ENCODE peak calls at places on chromosomes 4 and X, in nine cellular contexts. One of them, this sample, is unnamed.

GRCh38 chr4:138816883-138817282 is 198.7 kb upstream of the NOCT start:
- DNase-seq in A549: no peak
- DNase-seq in sigmoid colon: no peak
- DNase-seq in IMR-90: no peak
- DNase-seq in ovary: no peak
- DNase-seq in tibial nerve: no peak
- DNase-seq in spleen: no peak
- DNase-seq in uterus: no peak
- DNase-seq in esophagus squamous epithelium: no peak
- DNase-seq in this sample: no peak

GRCh38 chr4:14254252-14254651 is 626.7 kb upstream of the BOD1L1 start:
- DNase-seq in esophagus squamous epithelium: no peak
- DNase-seq in A549: peak
- DNase-seq in ovary: no peak
- DNase-seq in tibial nerve: no peak
- DNase-seq in IMR-90: peak
- DNase-seq in sigmoid colon: no peak
- DNase-seq in spleen: no peak
- DNase-seq in uterus: no peak
- DNase-seq in this sample: peak

GRCh38 chrX:72003811-72004750 is 93.4 kb downstream of the NHSL2 start:
- DNase-seq in A549: peak
- DNase-seq in ovary: peak
- DNase-seq in spleen: no peak
- DNase-seq in IMR-90: no peak
- DNase-seq in tibial nerve: peak
- DNase-seq in esophagus squamous epithelium: no peak
- DNase-seq in uterus: peak
- DNase-seq in sigmoid colon: peak
- DNase-seq in this sample: peak

GRCh38 chrX:4240541-4241194 is 527.2 kb upstream of the PRKX start:
- DNase-seq in esophagus squamous epithelium: no peak
- DNase-seq in tibial nerve: no peak
- DNase-seq in ovary: no peak
- DNase-seq in IMR-90: no peak
- DNase-seq in spleen: no peak
- DNase-seq in uterus: no peak
- DNase-seq in A549: peak
- DNase-seq in sigmoid colon: no peak
- DNase-seq in this sample: no peak

GRCh38 chr4:113878718-113879117 is 100.7 kb downstream of the ARSJ start:
- DNase-seq in sigmoid colon: no peak
- DNase-seq in esophagus squamous epithelium: no peak
- DNase-seq in tibial nerve: no peak
- DNase-seq in IMR-90: peak
- DNase-seq in ovary: no peak
- DNase-seq in spleen: no peak
- DNase-seq in A549: peak
- DNase-seq in uterus: no peak
- DNase-seq in this sample: no peak

GRCh38 chr4:188960411-188961093 is 821.3 kb downstream of the TRIML1 start:
- DNase-seq in A549: no peak
- DNase-seq in sigmoid colon: no peak
- DNase-seq in esophagus squamous epithelium: no peak
- DNase-seq in IMR-90: peak
- DNase-seq in uterus: no peak
- DNase-seq in spleen: no peak
- DNase-seq in ovary: no peak
- DNase-seq in tibial nerve: no peak
- DNase-seq in this sample: no peak

GRCh38 chrX:131802836-131803626 is 220.1 kb upstream of the STK26 start:
- DNase-seq in esophagus squamous epithelium: peak
- DNase-seq in ovary: peak
- DNase-seq in IMR-90: peak
- DNase-seq in A549: peak
- DNase-seq in spleen: peak
- DNase-seq in sigmoid colon: peak
- DNase-seq in tibial nerve: no peak
- DNase-seq in uterus: peak
- DNase-seq in this sample: peak

GRCh38 chrX:117510453-117510852 is 606.2 kb downstream of the KLHL13 start:
- DNase-seq in uterus: no peak
- DNase-seq in sigmoid colon: no peak
- DNase-seq in esophagus squamous epithelium: no peak
- DNase-seq in spleen: no peak
- DNase-seq in tibial nerve: no peak
- DNase-seq in A549: peak
- DNase-seq in ovary: no peak
- DNase-seq in IMR-90: no peak
- DNase-seq in this sample: no peak

GRCh38 chr4:168440442-168441264 is 39.6 kb downstream of the DDX60L start:
- DNase-seq in ovary: no peak
- DNase-seq in spleen: no peak
- DNase-seq in esophagus squamous epithelium: no peak
- DNase-seq in tibial nerve: no peak
- DNase-seq in A549: peak
- DNase-seq in uterus: no peak
- DNase-seq in IMR-90: peak
- DNase-seq in sigmoid colon: no peak
- DNase-seq in this sample: no peak

GRCh38 chr4:24382381-24382780 is 202.0 kb downstream of the DHX15 start:
- DNase-seq in uterus: no peak
- DNase-seq in IMR-90: peak
- DNase-seq in A549: peak
- DNase-seq in sigmoid colon: no peak
- DNase-seq in ovary: no peak
- DNase-seq in spleen: no peak
- DNase-seq in tibial nerve: no peak
- DNase-seq in esophagus squamous epithelium: no peak
- DNase-seq in this sample: no peak

GRCh38 chr4:26307027-26307426 is 13.8 kb upstream of the RBPJ start:
- DNase-seq in tibial nerve: no peak
- DNase-seq in A549: no peak
- DNase-seq in IMR-90: no peak
- DNase-seq in ovary: no peak
- DNase-seq in sigmoid colon: no peak
- DNase-seq in spleen: no peak
- DNase-seq in esophagus squamous epithelium: no peak
- DNase-seq in uterus: no peak
- DNase-seq in this sample: no peak

GRCh38 chrX:48576108-48576507 is 1.8 kb downstream of the RBM3 start:
- DNase-seq in ovary: no peak
- DNase-seq in esophagus squamous epithelium: no peak
- DNase-seq in uterus: no peak
- DNase-seq in spleen: no peak
- DNase-seq in A549: no peak
- DNase-seq in sigmoid colon: no peak
- DNase-seq in IMR-90: no peak
- DNase-seq in tibial nerve: no peak
- DNase-seq in this sample: no peak

GRCh38 chrX:48569958-48570357 is 4.3 kb upstream of the RBM3 start:
- DNase-seq in IMR-90: peak
- DNase-seq in A549: no peak
- DNase-seq in sigmoid colon: no peak
- DNase-seq in uterus: no peak
- DNase-seq in tibial nerve: no peak
- DNase-seq in spleen: no peak
- DNase-seq in ovary: no peak
- DNase-seq in esophagus squamous epithelium: no peak
- DNase-seq in this sample: no peak

GRCh38 chrX:48574270-48575266 is at the start of gene RBM3:
- DNase-seq in A549: peak
- DNase-seq in ovary: peak
- DNase-seq in sigmoid colon: peak
- DNase-seq in uterus: peak
- DNase-seq in esophagus squamous epithelium: peak
- DNase-seq in spleen: peak
- DNase-seq in tibial nerve: peak
- DNase-seq in IMR-90: peak
- DNase-seq in this sample: peak

GRCh38 chrX:48575642-48576041 is 1.4 kb downstream of the RBM3 start:
- DNase-seq in ovary: no peak
- DNase-seq in IMR-90: no peak
- DNase-seq in tibial nerve: no peak
- DNase-seq in sigmoid colon: no peak
- DNase-seq in esophagus squamous epithelium: no peak
- DNase-seq in A549: no peak
- DNase-seq in uterus: no peak
- DNase-seq in spleen: no peak
- DNase-seq in this sample: no peak

DNA sequence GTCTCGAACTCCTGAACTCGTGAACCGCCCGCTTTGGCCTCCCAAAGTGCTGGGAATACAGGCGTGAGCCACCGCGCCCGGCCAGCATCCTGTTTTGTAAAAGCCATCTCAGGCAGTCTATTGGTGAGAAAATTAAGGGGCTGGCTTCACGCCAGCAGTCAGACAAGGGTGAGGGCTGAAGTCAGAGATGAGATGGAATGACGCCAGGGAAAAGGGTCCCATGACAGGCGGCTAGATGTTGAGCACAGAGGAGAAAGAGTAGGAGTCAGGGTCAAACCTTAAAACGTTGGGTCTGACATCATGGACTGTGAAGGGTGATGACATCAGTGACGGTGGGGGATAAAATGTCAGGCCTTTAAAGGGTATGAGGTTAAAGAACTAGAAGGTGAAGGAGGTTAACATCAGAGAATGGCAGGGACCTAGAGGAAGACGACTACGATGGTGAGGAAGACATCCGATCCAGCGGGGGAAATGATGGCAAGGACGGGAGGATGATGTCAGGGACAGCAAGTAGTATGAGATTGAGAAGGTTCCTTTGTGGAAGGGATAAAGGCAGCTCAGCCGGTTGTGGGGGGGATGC is 504 bp upstream of the RBM3 start:
- DNase-seq in sigmoid colon: peak
- DNase-seq in A549: no peak
- DNase-seq in ovary: peak
- DNase-seq in IMR-90: no peak
- DNase-seq in uterus: peak
- DNase-seq in tibial nerve: peak
- DNase-seq in esophagus squamous epithelium: no peak
- DNase-seq in spleen: peak
- DNase-seq in this sample: peak
- TF ChIP-seq POLR2A in sigmoid colon: no peak
- TF ChIP-seq POLR2A in A549: no peak
- TF ChIP-seq POLR2A in ovary: no peak
- TF ChIP-seq POLR2A in IMR-90: no peak
- TF ChIP-seq POLR2A in uterus: no peak
- TF ChIP-seq POLR2A in tibial nerve: no peak
- TF ChIP-seq POLR2A in esophagus squamous epithelium: no peak
- TF ChIP-seq POLR2A in spleen: no peak
- TF ChIP-seq POLR2A in this sample: no peak

GRCh38 chr4:184384056-184384809 is 90.1 kb downstream of the IRF2 start:
- DNase-seq in tibial nerve: no peak
- DNase-seq in IMR-90: peak
- DNase-seq in sigmoid colon: peak
- DNase-seq in uterus: no peak
- DNase-seq in esophagus squamous epithelium: peak
- DNase-seq in ovary: peak
- DNase-seq in spleen: peak
- DNase-seq in A549: peak
- DNase-seq in this sample: no peak
- TF ChIP-seq POLR2A in tibial nerve: no peak
- TF ChIP-seq POLR2A in IMR-90: peak
- TF ChIP-seq POLR2A in sigmoid colon: no peak
- TF ChIP-seq POLR2A in uterus: no peak
- TF ChIP-seq POLR2A in esophagus squamous epithelium: peak
- TF ChIP-seq POLR2A in ovary: no peak
- TF ChIP-seq POLR2A in spleen: no peak
- TF ChIP-seq POLR2A in A549: no peak
- TF ChIP-seq POLR2A in this sample: no peak

DNA sequence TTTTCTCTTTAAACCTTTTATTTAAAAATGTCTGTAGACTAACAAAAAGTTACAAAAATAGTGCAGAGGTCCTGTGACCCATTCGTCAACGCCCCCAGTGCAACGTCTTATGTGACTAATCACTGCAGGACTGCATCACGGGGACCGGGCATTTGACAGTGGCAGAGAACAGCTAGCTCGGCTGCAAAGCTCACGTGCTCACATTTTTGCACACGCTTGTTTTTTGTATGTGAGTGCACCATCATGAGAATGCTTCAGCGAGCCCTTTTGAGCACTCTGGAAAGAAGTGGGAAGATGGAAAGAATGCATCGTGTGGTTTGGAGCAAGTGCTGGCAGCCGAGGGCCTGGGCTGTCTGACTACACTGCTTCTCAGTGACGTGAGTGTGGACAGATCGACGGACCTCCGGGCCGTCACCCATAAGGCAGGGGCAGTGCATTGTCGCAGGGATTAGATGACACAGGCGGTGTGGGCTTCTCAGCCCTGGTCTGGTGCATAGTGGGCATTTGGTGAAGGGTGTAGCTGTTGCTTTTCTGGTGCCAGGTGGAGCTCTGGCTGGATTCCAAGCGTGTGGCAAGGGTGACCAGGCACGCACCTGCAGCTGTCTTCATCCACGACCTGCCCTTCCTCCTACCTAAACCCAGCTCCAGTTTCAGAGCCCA is 17.7 kb downstream of the SPON2 start:
- DNase-seq in IMR-90: peak
- DNase-seq in spleen: no peak
- DNase-seq in sigmoid colon: peak
- DNase-seq in esophagus squamous epithelium: no peak
- DNase-seq in ovary: no peak
- DNase-seq in uterus: no peak
- DNase-seq in tibial nerve: no peak
- DNase-seq in A549: no peak
- DNase-seq in this sample: no peak
- TF ChIP-seq POLR2A in IMR-90: no peak
- TF ChIP-seq POLR2A in spleen: no peak
- TF ChIP-seq POLR2A in sigmoid colon: no peak
- TF ChIP-seq POLR2A in esophagus squamous epithelium: no peak
- TF ChIP-seq POLR2A in ovary: no peak
- TF ChIP-seq POLR2A in uterus: no peak
- TF ChIP-seq POLR2A in tibial nerve: no peak
- TF ChIP-seq POLR2A in A549: no peak
- TF ChIP-seq POLR2A in this sample: no peak

GRCh38 chr4:169484485-169484884 is 127.9 kb downstream of the NEK1 start:
- DNase-seq in IMR-90: peak
- DNase-seq in tibial nerve: no peak
- DNase-seq in A549: peak
- DNase-seq in uterus: no peak
- DNase-seq in ovary: no peak
- DNase-seq in spleen: no peak
- DNase-seq in sigmoid colon: no peak
- DNase-seq in esophagus squamous epithelium: no peak
- DNase-seq in this sample: no peak

GRCh38 chr4:169485791-169486742 is 126.3 kb downstream of the NEK1 start:
- DNase-seq in sigmoid colon: no peak
- DNase-seq in esophagus squamous epithelium: no peak
- DNase-seq in spleen: no peak
- DNase-seq in IMR-90: peak
- DNase-seq in tibial nerve: no peak
- DNase-seq in uterus: peak
- DNase-seq in ovary: no peak
- DNase-seq in A549: peak
- DNase-seq in this sample: no peak

DNA sequence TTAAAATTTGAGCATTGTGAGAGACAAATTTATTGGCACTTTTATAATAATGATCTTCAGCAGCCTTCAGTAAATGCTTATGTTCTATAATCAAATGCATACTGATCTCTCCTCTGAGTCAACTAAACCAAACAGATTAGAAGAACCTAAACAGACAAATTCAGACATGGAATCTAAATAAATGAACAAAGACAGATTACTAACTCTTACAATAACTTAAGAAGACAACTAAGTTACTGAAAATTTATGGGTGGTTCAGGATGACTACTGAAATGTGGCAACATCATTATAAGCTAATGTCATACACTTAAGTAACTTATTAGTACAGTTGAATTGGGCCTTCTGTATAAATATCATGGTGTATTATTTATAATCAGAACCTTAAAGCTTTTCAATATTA is 127.3 kb downstream of the NEK1 start:
- DNase-seq in IMR-90: peak
- DNase-seq in ovary: no peak
- DNase-seq in tibial nerve: no peak
- DNase-seq in sigmoid colon: no peak
- DNase-seq in A549: no peak
- DNase-seq in esophagus squamous epithelium: no peak
- DNase-seq in spleen: no peak
- DNase-seq in uterus: no peak
- DNase-seq in this sample: no peak
- TF ChIP-seq POLR2A in IMR-90: no peak
- TF ChIP-seq POLR2A in ovary: no peak
- TF ChIP-seq POLR2A in tibial nerve: no peak
- TF ChIP-seq POLR2A in sigmoid colon: no peak
- TF ChIP-seq POLR2A in A549: no peak
- TF ChIP-seq POLR2A in esophagus squamous epithelium: no peak
- TF ChIP-seq POLR2A in spleen: no peak
- TF ChIP-seq POLR2A in uterus: no peak
- TF ChIP-seq POLR2A in this sample: no peak

This sample was measured in heart left ventricle.